ENCODE peak calls at places on chromosomes 6 and 20, in six cellular contexts. One of them, this sample, is unnamed.

GRCh38 chr20:62143976-62144825 is 632 bp downstream of the SS18L1 start:
- DNase-seq in upper lobe of right lung: peak
- DNase-seq in body of pancreas: peak
- DNase-seq in RWPE1: peak
- DNase-seq in GM12865: peak
- DNase-seq in fibroblast of lung: peak
- DNase-seq in this sample: no peak

GRCh38 chr20:47355489-47356219 is 845 bp downstream of the ZMYND8 start:
- DNase-seq in GM12865: no peak
- DNase-seq in fibroblast of lung: peak
- DNase-seq in RWPE1: no peak
- DNase-seq in upper lobe of right lung: no peak
- DNase-seq in body of pancreas: no peak
- DNase-seq in this sample: no peak

GRCh38 chr6:42971746-42972327 is 7.1 kb downstream of the PEX6 start:
- DNase-seq in upper lobe of right lung: no peak
- DNase-seq in GM12865: no peak
- DNase-seq in body of pancreas: no peak
- DNase-seq in fibroblast of lung: no peak
- DNase-seq in RWPE1: no peak
- DNase-seq in this sample: no peak

GRCh38 chr6:151807513-151808330 is at the start of gene ESR1:
- DNase-seq in upper lobe of right lung: peak
- DNase-seq in RWPE1: peak
- DNase-seq in body of pancreas: peak
- DNase-seq in fibroblast of lung: no peak
- DNase-seq in GM12865: no peak
- DNase-seq in this sample: no peak

GRCh38 chr6:2708456-2708855 is 42.3 kb downstream of the MYLK4 start:
- DNase-seq in body of pancreas: no peak
- DNase-seq in upper lobe of right lung: no peak
- DNase-seq in RWPE1: no peak
- DNase-seq in fibroblast of lung: no peak
- DNase-seq in GM12865: no peak
- DNase-seq in this sample: no peak

GRCh38 chr6:29014729-29015608 is 9.9 kb upstream of the ZNF311 start:
- DNase-seq in GM12865: no peak
- DNase-seq in body of pancreas: no peak
- DNase-seq in upper lobe of right lung: no peak
- DNase-seq in RWPE1: peak
- DNase-seq in fibroblast of lung: peak
- DNase-seq in this sample: no peak

GRCh38 chr6:14066782-14067406 is 50.7 kb upstream of the CD83 start:
- DNase-seq in body of pancreas: peak
- DNase-seq in RWPE1: peak
- DNase-seq in GM12865: peak
- DNase-seq in upper lobe of right lung: no peak
- DNase-seq in fibroblast of lung: peak
- DNase-seq in this sample: no peak

GRCh38 chr6:109449064-109449788 is 6.3 kb downstream of the MICAL1 start:
- DNase-seq in body of pancreas: no peak
- DNase-seq in GM12865: no peak
- DNase-seq in RWPE1: no peak
- DNase-seq in upper lobe of right lung: no peak
- DNase-seq in fibroblast of lung: no peak
- DNase-seq in this sample: no peak

GRCh38 chr6:156250593-156250992 is 526.6 kb upstream of the ARID1B start:
- DNase-seq in GM12865: no peak
- DNase-seq in RWPE1: no peak
- DNase-seq in fibroblast of lung: no peak
- DNase-seq in upper lobe of right lung: no peak
- DNase-seq in body of pancreas: no peak
- DNase-seq in this sample: no peak

GRCh38 chr6:3318226-3318625 is 59.5 kb downstream of the PSMG4 start:
- DNase-seq in fibroblast of lung: no peak
- DNase-seq in upper lobe of right lung: no peak
- DNase-seq in GM12865: peak
- DNase-seq in body of pancreas: no peak
- DNase-seq in RWPE1: no peak
- DNase-seq in this sample: no peak

DNA sequence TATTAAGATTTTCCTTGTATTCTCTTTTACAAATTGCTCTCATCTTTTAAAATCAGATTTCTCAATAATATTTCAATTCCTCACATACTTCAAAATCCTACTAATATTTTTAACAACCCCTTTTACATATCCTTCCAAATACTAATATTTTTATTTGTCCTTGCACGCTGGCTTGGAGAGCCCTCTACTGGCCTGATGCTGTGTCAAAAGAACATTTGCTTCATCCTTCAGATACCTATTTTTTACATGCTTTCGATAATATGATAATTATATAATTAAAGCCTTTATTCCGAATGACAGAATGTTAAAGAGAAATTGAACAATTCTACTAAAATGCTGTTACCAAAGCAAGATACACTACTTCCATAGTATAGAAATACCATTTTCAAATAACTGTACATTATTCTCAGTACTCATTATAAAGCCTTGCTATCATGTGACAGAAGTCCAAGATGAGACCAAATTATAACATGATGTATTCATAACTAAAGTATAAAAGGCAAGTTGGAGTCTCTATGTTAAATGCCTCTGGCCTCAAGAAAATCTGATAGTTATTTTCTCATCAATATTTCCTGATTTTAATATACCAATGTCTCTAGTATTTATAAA is 39.0 kb upstream of the PLN start:
- DNase-seq in RWPE1: peak
- DNase-seq in GM12865: peak
- DNase-seq in fibroblast of lung: peak
- DNase-seq in body of pancreas: peak
- DNase-seq in upper lobe of right lung: no peak
- DNase-seq in this sample: no peak
- TF ChIP-seq CTCF in RWPE1: peak
- TF ChIP-seq CTCF in GM12865: peak
- TF ChIP-seq CTCF in fibroblast of lung: peak
- TF ChIP-seq CTCF in body of pancreas: no peak
- TF ChIP-seq CTCF in upper lobe of right lung: peak
- TF ChIP-seq CTCF in this sample: peak

GRCh38 chr6:689223-689622 is 3.7 kb downstream of the EXOC2 start:
- DNase-seq in GM12865: no peak
- DNase-seq in upper lobe of right lung: no peak
- DNase-seq in fibroblast of lung: no peak
- DNase-seq in body of pancreas: no peak
- DNase-seq in RWPE1: no peak
- DNase-seq in this sample: no peak

GRCh38 chr6:684831-685636 is 7.9 kb downstream of the EXOC2 start:
- DNase-seq in fibroblast of lung: peak
- DNase-seq in RWPE1: no peak
- DNase-seq in GM12865: peak
- DNase-seq in body of pancreas: no peak
- DNase-seq in upper lobe of right lung: no peak
- DNase-seq in this sample: no peak

GRCh38 chr6:680666-681374 is 12.1 kb downstream of the EXOC2 start:
- DNase-seq in GM12865: no peak
- DNase-seq in body of pancreas: no peak
- DNase-seq in fibroblast of lung: no peak
- DNase-seq in RWPE1: no peak
- DNase-seq in upper lobe of right lung: no peak
- DNase-seq in this sample: no peak

GRCh38 chr6:683742-684440 is 9.0 kb downstream of the EXOC2 start:
- DNase-seq in GM12865: no peak
- DNase-seq in body of pancreas: no peak
- DNase-seq in RWPE1: no peak
- DNase-seq in fibroblast of lung: peak
- DNase-seq in upper lobe of right lung: no peak
- DNase-seq in this sample: peak

DNA sequence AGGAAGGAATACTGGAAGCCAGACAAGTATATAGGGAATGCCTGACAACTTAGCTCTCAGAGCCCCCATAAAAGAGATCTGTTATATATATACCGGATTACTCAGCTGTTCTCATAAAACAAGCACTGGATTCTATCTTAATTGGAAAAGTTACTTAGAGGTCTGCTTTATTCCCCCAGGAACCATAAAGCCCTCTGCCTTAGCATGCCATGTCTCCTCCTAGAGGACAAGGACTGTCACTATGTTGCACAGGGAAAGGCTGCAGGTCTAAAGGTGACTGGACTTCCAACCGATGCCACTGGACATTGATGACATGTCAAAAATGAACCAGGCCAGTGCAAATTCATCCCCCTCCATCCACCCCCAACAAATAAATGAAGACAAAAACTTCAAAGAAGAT is 6.4 kb downstream of the EXOC2 start:
- DNase-seq in GM12865: no peak
- DNase-seq in body of pancreas: no peak
- DNase-seq in fibroblast of lung: no peak
- DNase-seq in RWPE1: no peak
- DNase-seq in upper lobe of right lung: no peak
- DNase-seq in this sample: no peak
- TF ChIP-seq CTCF in GM12865: no peak
- TF ChIP-seq CTCF in body of pancreas: no peak
- TF ChIP-seq CTCF in fibroblast of lung: no peak
- TF ChIP-seq CTCF in RWPE1: no peak
- TF ChIP-seq CTCF in upper lobe of right lung: no peak
- TF ChIP-seq CTCF in this sample: peak

GRCh38 chr20:3687655-3688054 is 5.8 kb upstream of the ADAM33 start:
- DNase-seq in upper lobe of right lung: no peak
- DNase-seq in RWPE1: peak
- DNase-seq in body of pancreas: no peak
- DNase-seq in GM12865: peak
- DNase-seq in fibroblast of lung: peak
- DNase-seq in this sample: no peak

GRCh38 chr20:3685341-3685740 is 3.5 kb upstream of the ADAM33 start:
- DNase-seq in RWPE1: no peak
- DNase-seq in fibroblast of lung: no peak
- DNase-seq in body of pancreas: no peak
- DNase-seq in GM12865: no peak
- DNase-seq in upper lobe of right lung: no peak
- DNase-seq in this sample: no peak

GRCh38 chr20:3690413-3690812 is 8.6 kb upstream of the ADAM33 start:
- DNase-seq in fibroblast of lung: no peak
- DNase-seq in RWPE1: no peak
- DNase-seq in upper lobe of right lung: no peak
- DNase-seq in GM12865: no peak
- DNase-seq in body of pancreas: no peak
- DNase-seq in this sample: no peak

GRCh38 chr20:3689978-3690377 is 8.2 kb upstream of the ADAM33 start:
- DNase-seq in upper lobe of right lung: no peak
- DNase-seq in GM12865: no peak
- DNase-seq in body of pancreas: no peak
- DNase-seq in fibroblast of lung: no peak
- DNase-seq in RWPE1: no peak
- DNase-seq in this sample: no peak

DNA sequence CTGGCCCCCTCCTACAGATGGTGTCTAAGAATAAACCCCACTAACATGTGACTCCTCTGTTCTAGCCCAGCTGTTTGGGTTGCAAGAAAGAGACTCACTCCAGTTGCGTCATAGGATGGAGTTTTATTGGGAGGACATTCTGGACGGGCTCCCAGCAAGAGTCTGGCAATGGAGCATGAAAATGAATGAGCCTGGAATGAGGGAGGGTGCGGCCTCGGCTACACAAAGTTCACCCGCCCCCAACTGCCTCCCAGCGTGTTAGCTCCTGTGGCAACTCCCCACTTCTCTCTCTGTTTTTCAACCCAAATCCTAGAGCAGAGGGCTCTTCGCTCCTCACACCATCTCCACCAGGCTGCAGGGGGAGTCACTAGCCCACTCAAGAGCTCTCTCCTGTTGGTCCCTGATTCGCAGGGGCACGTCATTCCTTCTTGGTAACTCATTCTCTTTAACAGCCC is 5.1 kb upstream of the ADAM33 start:
- DNase-seq in fibroblast of lung: peak
- DNase-seq in body of pancreas: peak
- DNase-seq in RWPE1: peak
- DNase-seq in upper lobe of right lung: no peak
- DNase-seq in GM12865: no peak
- DNase-seq in this sample: no peak
- TF ChIP-seq CTCF in fibroblast of lung: no peak
- TF ChIP-seq CTCF in body of pancreas: no peak
- TF ChIP-seq CTCF in RWPE1: no peak
- TF ChIP-seq CTCF in upper lobe of right lung: no peak
- TF ChIP-seq CTCF in GM12865: no peak
- TF ChIP-seq CTCF in this sample: no peak

DNA sequence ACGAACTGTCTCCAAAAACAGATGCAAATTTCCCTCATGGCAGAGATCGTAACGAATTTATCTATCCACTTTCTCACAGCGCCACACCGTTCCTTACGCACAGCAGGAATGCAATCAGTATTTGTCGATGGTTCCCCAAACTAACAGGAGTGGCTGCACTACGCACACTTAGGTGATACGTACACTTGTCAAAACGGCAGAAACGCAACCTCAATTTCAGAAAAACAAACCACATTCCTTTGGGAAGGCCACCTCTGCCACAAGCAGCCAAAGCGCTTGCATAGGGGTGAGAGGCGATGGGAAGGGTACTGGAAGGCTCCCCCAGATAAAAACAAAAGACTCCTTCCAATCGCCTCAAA is 638 bp downstream of the MDN1 start:
- DNase-seq in RWPE1: peak
- DNase-seq in fibroblast of lung: peak
- DNase-seq in body of pancreas: peak
- DNase-seq in GM12865: peak
- DNase-seq in upper lobe of right lung: no peak
- DNase-seq in this sample: no peak
- TF ChIP-seq CTCF in RWPE1: no peak
- TF ChIP-seq CTCF in fibroblast of lung: no peak
- TF ChIP-seq CTCF in body of pancreas: no peak
- TF ChIP-seq CTCF in GM12865: no peak
- TF ChIP-seq CTCF in upper lobe of right lung: no peak
- TF ChIP-seq CTCF in this sample: no peak

DNA sequence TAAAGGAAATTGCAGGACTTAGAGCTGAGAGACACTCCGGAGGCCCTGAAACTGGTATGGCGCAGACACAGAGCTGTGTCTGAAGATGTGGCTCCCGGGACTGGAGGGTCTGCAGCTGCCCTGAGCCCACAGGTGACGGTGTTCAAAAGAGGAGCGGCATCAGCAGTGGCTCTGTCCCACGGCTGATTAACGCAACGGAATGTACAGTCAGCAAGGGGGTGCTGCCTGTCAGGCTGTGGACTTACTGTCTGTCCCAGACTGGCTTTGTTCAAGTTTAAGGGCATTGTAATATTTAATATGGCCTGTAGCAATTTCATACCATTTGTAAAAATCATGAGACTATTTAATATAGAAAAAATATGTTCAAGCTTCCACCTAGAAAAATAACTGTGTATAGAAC is 228.0 kb upstream of the TAB2 start:
- DNase-seq in fibroblast of lung: no peak
- DNase-seq in RWPE1: no peak
- DNase-seq in body of pancreas: no peak
- DNase-seq in GM12865: no peak
- DNase-seq in upper lobe of right lung: no peak
- DNase-seq in this sample: no peak
- TF ChIP-seq CTCF in fibroblast of lung: no peak
- TF ChIP-seq CTCF in RWPE1: no peak
- TF ChIP-seq CTCF in body of pancreas: no peak
- TF ChIP-seq CTCF in GM12865: no peak
- TF ChIP-seq CTCF in upper lobe of right lung: no peak
- TF ChIP-seq CTCF in this sample: peak

GRCh38 chr6:147382945-147383554 is 125.4 kb upstream of the SAMD5 start:
- DNase-seq in upper lobe of right lung: no peak
- DNase-seq in RWPE1: peak
- DNase-seq in body of pancreas: no peak
- DNase-seq in fibroblast of lung: peak
- DNase-seq in GM12865: no peak
- DNase-seq in this sample: no peak
- TF ChIP-seq CTCF in upper lobe of right lung: peak
- TF ChIP-seq CTCF in RWPE1: peak
- TF ChIP-seq CTCF in body of pancreas: no peak
- TF ChIP-seq CTCF in fibroblast of lung: no peak
- TF ChIP-seq CTCF in GM12865: no peak
- TF ChIP-seq CTCF in this sample: peak

This sample was measured in osteocyte.